ENCODE peak calls at places on chromosomes 11 and 22, in nine cellular contexts. One of them, this sample, is unnamed.

GRCh38 chr22:48755332-48755949 is 1072.2 kb downstream of the BRD1 start:
- DNase-seq in choroid plexus epithelial cell: no peak
- DNase-seq in thoracic aorta: no peak
- DNase-seq in fibroblast of mammary gland: no peak
- DNase-seq in mucosa of descending colon: peak
- DNase-seq in AG04450: no peak
- DNase-seq in Calu3: no peak
- DNase-seq in heart left ventricle: no peak
- DNase-seq in cardiac fibroblast: no peak
- DNase-seq in this sample: no peak

GRCh38 chr11:75035911-75036536 is 47.3 kb downstream of the NEU3 start:
- DNase-seq in choroid plexus epithelial cell: no peak
- DNase-seq in thoracic aorta: no peak
- DNase-seq in fibroblast of mammary gland: no peak
- DNase-seq in mucosa of descending colon: no peak
- DNase-seq in AG04450: no peak
- DNase-seq in Calu3: peak
- DNase-seq in heart left ventricle: no peak
- DNase-seq in cardiac fibroblast: no peak
- DNase-seq in this sample: no peak

GRCh38 chr22:45804986-45805325 is 133.3 kb downstream of the ATXN10 start:
- DNase-seq in choroid plexus epithelial cell: peak
- DNase-seq in thoracic aorta: no peak
- DNase-seq in fibroblast of mammary gland: peak
- DNase-seq in mucosa of descending colon: no peak
- DNase-seq in AG04450: peak
- DNase-seq in Calu3: peak
- DNase-seq in heart left ventricle: no peak
- DNase-seq in cardiac fibroblast: peak
- DNase-seq in this sample: no peak

GRCh38 chr22:21020802-21021429 is 6.0 kb downstream of the P2RX6 start:
- DNase-seq in choroid plexus epithelial cell: peak
- DNase-seq in thoracic aorta: no peak
- DNase-seq in fibroblast of mammary gland: no peak
- DNase-seq in mucosa of descending colon: no peak
- DNase-seq in AG04450: no peak
- DNase-seq in Calu3: no peak
- DNase-seq in heart left ventricle: no peak
- DNase-seq in cardiac fibroblast: peak
- DNase-seq in this sample: no peak

GRCh38 chr11:31236052-31236652 is 133.4 kb downstream of the DCDC1 start:
- DNase-seq in choroid plexus epithelial cell: peak
- DNase-seq in thoracic aorta: no peak
- DNase-seq in fibroblast of mammary gland: peak
- DNase-seq in mucosa of descending colon: no peak
- DNase-seq in AG04450: no peak
- DNase-seq in Calu3: no peak
- DNase-seq in heart left ventricle: no peak
- DNase-seq in cardiac fibroblast: peak
- DNase-seq in this sample: no peak

GRCh38 chr11:61327669-61328071 is 5.2 kb downstream of the DDB1 start:
- DNase-seq in choroid plexus epithelial cell: peak
- DNase-seq in thoracic aorta: no peak
- DNase-seq in fibroblast of mammary gland: peak
- DNase-seq in mucosa of descending colon: no peak
- DNase-seq in AG04450: no peak
- DNase-seq in Calu3: no peak
- DNase-seq in heart left ventricle: no peak
- DNase-seq in cardiac fibroblast: peak
- DNase-seq in this sample: no peak

GRCh38 chr11:130798801-130799200 is 117.5 kb downstream of the SNX19 start:
- DNase-seq in choroid plexus epithelial cell: no peak
- DNase-seq in thoracic aorta: no peak
- DNase-seq in fibroblast of mammary gland: peak
- DNase-seq in mucosa of descending colon: no peak
- DNase-seq in AG04450: no peak
- DNase-seq in Calu3: no peak
- DNase-seq in heart left ventricle: no peak
- DNase-seq in cardiac fibroblast: no peak
- DNase-seq in this sample: no peak

GRCh38 chr11:29685361-29685760 is 331.5 kb downstream of the KCNA4 start:
- DNase-seq in choroid plexus epithelial cell: no peak
- DNase-seq in thoracic aorta: no peak
- DNase-seq in fibroblast of mammary gland: peak
- DNase-seq in mucosa of descending colon: no peak
- DNase-seq in AG04450: no peak
- DNase-seq in Calu3: no peak
- DNase-seq in heart left ventricle: no peak
- DNase-seq in cardiac fibroblast: no peak
- DNase-seq in this sample: no peak

GRCh38 chr11:25566298-25567200 is 765.4 kb upstream of the ANO3 start:
- DNase-seq in choroid plexus epithelial cell: peak
- DNase-seq in thoracic aorta: no peak
- DNase-seq in fibroblast of mammary gland: no peak
- DNase-seq in mucosa of descending colon: no peak
- DNase-seq in AG04450: no peak
- DNase-seq in Calu3: peak
- DNase-seq in heart left ventricle: no peak
- DNase-seq in cardiac fibroblast: peak
- DNase-seq in this sample: no peak

GRCh38 chr11:27898166-27898565 is 197.9 kb upstream of the BDNF start:
- DNase-seq in choroid plexus epithelial cell: no peak
- DNase-seq in thoracic aorta: no peak
- DNase-seq in fibroblast of mammary gland: no peak
- DNase-seq in mucosa of descending colon: no peak
- DNase-seq in AG04450: no peak
- DNase-seq in Calu3: no peak
- DNase-seq in heart left ventricle: no peak
- DNase-seq in cardiac fibroblast: no peak
- DNase-seq in this sample: no peak

GRCh38 chr11:75024764-75025211 is 36.1 kb downstream of the NEU3 start:
- DNase-seq in choroid plexus epithelial cell: no peak
- DNase-seq in thoracic aorta: no peak
- DNase-seq in fibroblast of mammary gland: peak
- DNase-seq in mucosa of descending colon: no peak
- DNase-seq in AG04450: no peak
- DNase-seq in Calu3: no peak
- DNase-seq in heart left ventricle: no peak
- DNase-seq in cardiac fibroblast: no peak
- DNase-seq in this sample: no peak

GRCh38 chr22:49168219-49168813 is 659.4 kb downstream of the BRD1 start:
- DNase-seq in choroid plexus epithelial cell: no peak
- DNase-seq in thoracic aorta: no peak
- DNase-seq in fibroblast of mammary gland: no peak
- DNase-seq in mucosa of descending colon: no peak
- DNase-seq in AG04450: no peak
- DNase-seq in Calu3: no peak
- DNase-seq in heart left ventricle: peak
- DNase-seq in cardiac fibroblast: no peak
- DNase-seq in this sample: no peak

DNA sequence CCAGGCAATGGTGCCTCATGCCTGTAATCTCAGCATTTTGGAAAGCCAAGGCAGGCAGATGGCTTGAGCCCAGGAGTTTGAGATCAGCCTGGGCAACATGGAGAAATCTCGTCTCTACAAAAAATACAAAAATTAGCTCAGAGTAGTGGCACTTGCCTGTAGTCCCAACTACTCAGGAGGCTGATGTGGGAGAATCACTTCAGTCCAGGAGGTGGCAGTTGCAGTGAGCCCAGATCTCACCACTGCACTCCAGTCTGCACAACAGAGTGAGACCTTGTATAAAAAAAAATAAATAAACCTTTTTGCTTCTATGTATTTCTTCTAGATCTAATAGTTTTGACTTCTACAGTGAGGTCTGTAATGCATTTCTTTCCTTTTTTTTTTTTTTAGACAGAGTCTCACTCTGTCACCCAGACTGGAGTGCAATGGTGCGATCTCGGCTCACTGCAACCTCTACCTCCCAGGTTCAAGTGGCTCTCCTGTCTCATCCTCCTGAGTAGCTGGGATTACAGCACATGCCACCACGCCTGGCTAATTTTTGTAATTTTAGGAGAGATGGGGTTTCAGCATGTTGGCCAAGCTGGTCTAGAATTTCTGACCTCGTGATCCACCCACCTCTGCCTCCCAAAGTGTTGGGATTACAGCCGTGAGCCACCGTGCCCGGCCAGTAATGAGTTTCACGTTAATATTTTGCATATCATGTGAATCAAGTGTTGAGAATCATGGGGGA is 18.1 kb upstream of the RDX start:
- DNase-seq in choroid plexus epithelial cell: no peak
- DNase-seq in thoracic aorta: no peak
- DNase-seq in fibroblast of mammary gland: no peak
- DNase-seq in mucosa of descending colon: no peak
- DNase-seq in AG04450: no peak
- DNase-seq in Calu3: no peak
- DNase-seq in heart left ventricle: no peak
- DNase-seq in cardiac fibroblast: no peak
- DNase-seq in this sample: no peak
- TF ChIP-seq CTCF in choroid plexus epithelial cell: no peak
- TF ChIP-seq CTCF in thoracic aorta: no peak
- TF ChIP-seq CTCF in fibroblast of mammary gland: no peak
- TF ChIP-seq CTCF in mucosa of descending colon: no peak
- TF ChIP-seq CTCF in AG04450: no peak
- TF ChIP-seq CTCF in Calu3: no peak
- TF ChIP-seq CTCF in heart left ventricle: no peak
- TF ChIP-seq CTCF in cardiac fibroblast: no peak
- TF ChIP-seq CTCF in this sample: no peak

DNA sequence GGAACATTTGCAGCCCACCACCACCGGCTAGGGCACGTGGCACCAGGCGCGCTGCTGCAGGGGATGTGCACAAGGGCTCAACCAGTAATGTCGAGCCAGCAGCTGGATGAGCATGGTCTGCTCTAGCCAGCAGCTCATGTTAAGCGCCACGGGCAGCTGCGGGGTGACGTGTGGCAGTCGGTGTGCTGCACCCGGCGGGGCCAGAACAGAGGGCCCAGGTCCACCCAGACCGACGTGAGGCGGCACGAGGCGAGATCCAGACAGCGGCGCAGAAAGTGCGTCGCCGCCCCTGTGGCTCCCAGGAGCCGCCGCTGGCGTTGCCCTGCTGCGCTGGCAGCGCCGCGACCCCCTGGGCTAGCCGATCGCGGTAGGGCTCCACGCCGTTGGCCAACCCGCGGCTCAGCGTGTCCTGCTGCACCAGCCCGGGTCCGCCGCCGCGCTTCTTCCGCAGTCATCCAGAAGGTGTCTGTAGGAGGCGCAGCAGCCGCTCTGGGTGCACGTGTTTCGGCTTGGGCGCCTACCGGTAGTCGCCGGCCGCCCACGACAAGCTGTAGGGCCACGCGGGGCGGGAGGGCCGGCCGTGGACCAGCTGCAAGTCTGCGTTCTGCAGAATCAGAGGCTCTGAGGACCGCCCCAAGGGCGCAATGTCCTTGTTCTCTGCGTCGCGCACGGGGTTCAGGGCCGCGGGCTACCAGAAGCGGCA is 4.6 kb upstream of the GALR3 start:
- DNase-seq in choroid plexus epithelial cell: peak
- DNase-seq in thoracic aorta: no peak
- DNase-seq in fibroblast of mammary gland: peak
- DNase-seq in mucosa of descending colon: peak
- DNase-seq in AG04450: no peak
- DNase-seq in Calu3: peak
- DNase-seq in heart left ventricle: peak
- DNase-seq in cardiac fibroblast: peak
- DNase-seq in this sample: peak
- TF ChIP-seq CTCF in choroid plexus epithelial cell: peak
- TF ChIP-seq CTCF in thoracic aorta: no peak
- TF ChIP-seq CTCF in fibroblast of mammary gland: no peak
- TF ChIP-seq CTCF in mucosa of descending colon: peak
- TF ChIP-seq CTCF in AG04450: peak
- TF ChIP-seq CTCF in Calu3: peak
- TF ChIP-seq CTCF in heart left ventricle: peak
- TF ChIP-seq CTCF in cardiac fibroblast: peak
- TF ChIP-seq CTCF in this sample: no peak

GRCh38 chr11:129544691-129545090 is 169.0 kb downstream of the BARX2 start:
- DNase-seq in choroid plexus epithelial cell: no peak
- DNase-seq in thoracic aorta: no peak
- DNase-seq in fibroblast of mammary gland: no peak
- DNase-seq in mucosa of descending colon: no peak
- DNase-seq in AG04450: no peak
- DNase-seq in Calu3: no peak
- DNase-seq in heart left ventricle: no peak
- DNase-seq in cardiac fibroblast: no peak
- DNase-seq in this sample: no peak

GRCh38 chr11:129543515-129544290 is 168.1 kb downstream of the BARX2 start:
- DNase-seq in choroid plexus epithelial cell: no peak
- DNase-seq in thoracic aorta: no peak
- DNase-seq in fibroblast of mammary gland: no peak
- DNase-seq in mucosa of descending colon: no peak
- DNase-seq in AG04450: no peak
- DNase-seq in Calu3: no peak
- DNase-seq in heart left ventricle: no peak
- DNase-seq in cardiac fibroblast: no peak
- DNase-seq in this sample: no peak

DNA sequence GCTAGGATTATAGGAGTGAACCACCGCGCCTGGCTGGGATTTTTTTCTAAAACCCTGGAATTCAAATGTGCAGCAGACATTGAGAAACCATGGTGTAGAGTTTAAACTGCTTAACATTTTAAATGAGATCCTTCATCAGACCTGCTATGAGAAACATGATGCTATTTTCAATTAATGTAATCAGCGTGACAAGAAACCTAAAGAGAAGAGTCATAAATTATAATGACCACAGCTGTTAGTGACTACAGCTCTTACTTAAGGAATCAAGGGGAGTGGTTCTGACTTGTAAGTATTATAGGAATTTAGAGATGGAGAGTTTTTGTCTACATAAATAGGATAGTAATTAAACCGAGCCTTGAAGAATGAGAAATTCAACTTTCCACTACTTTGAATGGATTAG is 170.6 kb downstream of the BARX2 start:
- DNase-seq in choroid plexus epithelial cell: no peak
- DNase-seq in thoracic aorta: no peak
- DNase-seq in fibroblast of mammary gland: no peak
- DNase-seq in mucosa of descending colon: no peak
- DNase-seq in AG04450: no peak
- DNase-seq in Calu3: no peak
- DNase-seq in heart left ventricle: no peak
- DNase-seq in cardiac fibroblast: no peak
- DNase-seq in this sample: no peak
- TF ChIP-seq CTCF in choroid plexus epithelial cell: no peak
- TF ChIP-seq CTCF in thoracic aorta: no peak
- TF ChIP-seq CTCF in fibroblast of mammary gland: no peak
- TF ChIP-seq CTCF in mucosa of descending colon: no peak
- TF ChIP-seq CTCF in AG04450: no peak
- TF ChIP-seq CTCF in Calu3: no peak
- TF ChIP-seq CTCF in heart left ventricle: no peak
- TF ChIP-seq CTCF in cardiac fibroblast: no peak
- TF ChIP-seq CTCF in this sample: no peak

DNA sequence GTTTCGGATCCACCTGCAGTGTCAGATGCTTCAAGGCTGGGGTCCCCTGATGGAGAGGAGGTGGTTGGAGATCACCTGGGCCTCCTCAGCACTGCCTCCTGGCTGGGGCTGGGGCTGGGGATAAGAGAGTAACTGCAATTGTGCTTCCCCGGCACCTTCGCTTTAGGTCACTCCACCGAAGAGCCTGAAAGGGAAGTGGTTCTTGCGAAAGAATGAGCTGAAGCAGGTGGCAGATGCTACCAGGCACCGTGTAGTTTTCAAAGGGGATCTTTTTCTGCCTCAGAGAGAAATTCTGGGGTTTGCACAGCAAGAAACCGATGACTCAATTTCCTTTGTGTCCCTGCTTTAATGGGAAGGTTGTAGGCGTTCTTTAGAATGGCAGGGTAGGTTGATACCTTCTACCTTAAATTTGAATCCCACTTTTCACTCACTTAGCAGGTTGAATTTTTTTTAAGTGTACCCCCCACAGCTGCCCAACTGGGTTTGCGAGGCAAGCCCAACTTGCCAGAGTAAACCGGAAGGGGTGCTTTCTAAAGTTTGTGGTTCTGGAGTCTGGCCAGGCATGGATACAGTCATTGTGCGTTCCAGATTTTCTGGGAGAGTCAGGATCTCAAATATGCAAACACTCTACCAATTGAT is 5.3 kb downstream of the CD44 start:
- DNase-seq in choroid plexus epithelial cell: peak
- DNase-seq in thoracic aorta: no peak
- DNase-seq in fibroblast of mammary gland: peak
- DNase-seq in mucosa of descending colon: peak
- DNase-seq in AG04450: peak
- DNase-seq in Calu3: peak
- DNase-seq in heart left ventricle: no peak
- DNase-seq in cardiac fibroblast: peak
- DNase-seq in this sample: no peak
- TF ChIP-seq CTCF in choroid plexus epithelial cell: no peak
- TF ChIP-seq CTCF in thoracic aorta: no peak
- TF ChIP-seq CTCF in fibroblast of mammary gland: no peak
- TF ChIP-seq CTCF in mucosa of descending colon: peak
- TF ChIP-seq CTCF in AG04450: no peak
- TF ChIP-seq CTCF in Calu3: no peak
- TF ChIP-seq CTCF in heart left ventricle: no peak
- TF ChIP-seq CTCF in cardiac fibroblast: peak
- TF ChIP-seq CTCF in this sample: no peak